ENCODE peak calls at places on chromosomes 5 and 9, in seven cellular contexts. S is CD4-positive, alpha-beta memory T cell; D is endothelial cell of umbilical vein; Z is NB4; O is uterus; T is adipocyte; E is skeletal muscle cell. C is an unnamed sample.

GRCh38 chr5:149409268-149409948 is 30.3 kb upstream of the IL17B start:
- DNase-seq in S (no peak), D (no peak), Z (peak), O (peak), T (peak), E (no peak), C (no peak)

GRCh38 chr5:125595095-125595494 is 828.1 kb upstream of the GRAMD2B start:
- DNase-seq in S (no peak), D (no peak), Z (no peak), O (peak), T (peak), E (peak), C (no peak)

GRCh38 chr9:110900451-110900850 is 137.8 kb downstream of the LPAR1 start:
- DNase-seq in S (no peak), D (peak), Z (no peak), O (no peak), T (peak), E (no peak), C (no peak)

GRCh38 chr9:109440797-109441287 is 57.3 kb downstream of the PTPN3 start:
- DNase-seq in S (peak), D (peak), Z (peak), O (no peak), T (peak), E (peak), C (peak)

GRCh38 chr9:109574061-109574882 is 76.2 kb upstream of the PTPN3 start:
- DNase-seq in S (no peak), D (peak), Z (peak), O (no peak), T (peak), E (peak), C (peak)

GRCh38 chr5:56534102-56534501 is 281.2 kb upstream of the MAP3K1 start:
- DNase-seq in S (no peak), D (no peak), Z (no peak), O (no peak), T (no peak), E (no peak), C (no peak)

GRCh38 chr5:37519304-37519703 is 140.2 kb downstream of the WDR70 start:
- DNase-seq in S (no peak), D (no peak), Z (no peak), O (no peak), T (no peak), E (no peak), C (no peak)

GRCh38 chr5:11504794-11505193 is 399.5 kb downstream of the CTNND2 start:
- DNase-seq in S (no peak), D (no peak), Z (peak), O (no peak), T (peak), E (peak), C (no peak)

GRCh38 chr5:147055850-147056523 is 177.4 kb upstream of the PPP2R2B start:
- DNase-seq in S (no peak), D (no peak), Z (no peak), O (no peak), T (no peak), E (no peak), C (no peak)

GRCh38 chr5:120684213-120684612 is 220.1 kb downstream of the PRR16 start:
- DNase-seq in S (no peak), D (no peak), Z (peak), O (no peak), T (peak), E (no peak), C (no peak)

GRCh38 chr5:51347704-51348103 is 35.5 kb upstream of the ISL1 start:
- DNase-seq in S (no peak), D (no peak), Z (no peak), O (no peak), T (no peak), E (no peak), C (no peak)

GRCh38 chr5:5494489-5495402 is 72.3 kb downstream of the ICE1 start:
- DNase-seq in S (peak), D (peak), Z (peak), O (peak), T (peak), E (no peak), C (no peak)

GRCh38 chr9:133491656-133491925 is 12.7 kb upstream of the SLC2A6 start:
- DNase-seq in S (no peak), D (no peak), Z (no peak), O (no peak), T (no peak), E (no peak), C (no peak)

GRCh38 chr5:91486638-91487037 is 103.5 kb upstream of the ARRDC3 start:
- DNase-seq in S (no peak), D (no peak), Z (no peak), O (no peak), T (peak), E (peak), C (no peak)

GRCh38 chr9:117214416-117214815 is 200.4 kb downstream of the ASTN2 start:
- DNase-seq in S (no peak), D (no peak), Z (no peak), O (no peak), T (no peak), E (no peak), C (no peak)

GRCh38 chr9:136625101-136626065 is 37.3 kb upstream of the EGFL7 start:
- DNase-seq in S (peak), D (peak), Z (peak), O (peak), T (peak), E (no peak), C (no peak)

DNA sequence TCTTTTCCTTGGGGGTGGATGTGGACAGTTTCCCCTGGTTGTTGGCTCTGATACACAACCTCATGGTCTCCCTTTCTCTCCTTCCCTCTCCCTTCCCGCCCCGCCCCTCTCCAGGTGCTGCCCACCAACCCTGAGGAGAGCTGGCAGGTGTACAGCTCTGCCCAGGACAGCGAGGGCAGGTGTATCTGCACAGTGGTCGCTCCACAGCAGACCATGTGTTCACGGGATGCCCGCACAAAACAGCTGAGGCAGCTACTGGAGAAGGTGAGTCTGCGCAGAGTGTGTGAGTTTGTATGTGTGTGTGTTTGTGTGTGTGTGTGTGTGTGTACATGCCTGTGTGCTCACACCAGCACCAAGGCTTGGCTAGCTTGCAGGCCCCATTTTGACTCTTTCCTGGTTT is 2.6 kb downstream of the OLFM1 start:
- DNase-seq in S (no peak), D (no peak), Z (no peak), O (no peak), T (no peak), E (no peak), C (no peak)
- H3K4me3 ChIP-seq in S (no peak), D (no peak), Z (no peak), O (no peak), T (no peak), E (no peak), C (no peak)

GRCh38 chr9:35406183-35406959 is 83.5 kb upstream of the RUSC2 start:
- DNase-seq in S (no peak), D (no peak), Z (no peak), O (peak), T (peak), E (no peak), C (no peak)
- H3K4me3 ChIP-seq in S (no peak), D (no peak), Z (no peak), O (no peak), T (no peak), E (no peak), C (no peak)

GRCh38 chr9:131287366-131287765 is 2.2 kb upstream of the PLPP7 start:
- DNase-seq in S (no peak), D (no peak), Z (no peak), O (no peak), T (no peak), E (no peak), C (no peak)

GRCh38 chr9:131289301-131290038 is at the start of gene PLPP7:
- DNase-seq in S (no peak), D (peak), Z (no peak), O (peak), T (peak), E (peak), C (no peak)

GRCh38 chr9:131290767-131291370 is 1.3 kb downstream of the PLPP7 start:
- DNase-seq in S (no peak), D (no peak), Z (no peak), O (no peak), T (no peak), E (no peak), C (no peak)

GRCh38 chr9:131290039-131290766 is 680 bp downstream of the PLPP7 start:
- DNase-seq in S (no peak), D (no peak), Z (no peak), O (no peak), T (no peak), E (no peak), C (no peak)

GRCh38 chr9:131288217-131288616 is 1.3 kb upstream of the PLPP7 start:
- DNase-seq in S (no peak), D (no peak), Z (peak), O (no peak), T (no peak), E (no peak), C (no peak)
- H3K4me3 ChIP-seq in S (no peak), D (no peak), Z (no peak), O (no peak), T (no peak), E (no peak), C (no peak)

GRCh38 chr5:77586101-77586500 is 52.4 kb downstream of the OTP start:
- DNase-seq in S (no peak), D (no peak), Z (no peak), O (no peak), T (no peak), E (no peak), C (no peak)

GRCh38 chr5:77588175-77588574 is 50.3 kb downstream of the OTP start:
- DNase-seq in S (no peak), D (no peak), Z (no peak), O (no peak), T (no peak), E (no peak), C (no peak)

GRCh38 chr5:77590347-77590746 is 48.2 kb downstream of the OTP start:
- DNase-seq in S (no peak), D (no peak), Z (peak), O (no peak), T (no peak), E (no peak), C (no peak)
- H3K4me3 ChIP-seq in S (no peak), D (no peak), Z (no peak), O (no peak), T (no peak), E (no peak), C (no peak)

DNA sequence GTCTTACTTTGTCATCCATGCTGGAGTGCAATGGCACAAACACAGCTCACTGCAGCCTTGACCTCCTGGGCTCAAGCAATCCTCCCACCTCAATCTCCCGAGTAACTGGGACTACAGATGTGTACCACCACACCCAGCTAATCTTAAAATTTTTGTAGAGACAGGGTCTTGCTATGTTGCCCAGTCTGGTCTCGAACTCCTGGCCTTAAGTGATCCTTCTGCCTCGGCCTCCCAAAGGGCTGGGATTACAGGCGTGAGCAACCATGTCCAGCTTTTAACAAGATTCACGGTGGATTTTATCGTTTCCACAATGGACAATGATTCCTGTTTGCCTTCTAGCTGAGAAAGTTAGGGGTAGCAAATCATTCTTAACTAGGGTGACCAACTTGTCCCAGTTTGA is 165.9 kb downstream of the ZNF608 start:
- DNase-seq in S (no peak), D (no peak), Z (no peak), O (no peak), T (no peak), E (no peak), C (no peak)
- H3K4me3 ChIP-seq in S (no peak), D (no peak), Z (no peak), O (no peak), T (no peak), E (no peak), C (no peak)

GRCh38 chr5:141692533-141692888 is 10.5 kb upstream of the ARAP3 start:
- DNase-seq in S (no peak), D (no peak), Z (no peak), O (no peak), T (no peak), E (no peak), C (no peak)
- H3K4me3 ChIP-seq in S (peak), D (peak), Z (no peak), O (no peak), T (peak), E (peak), C (peak)

GRCh38 chr5:132822650-132823480 is 7.6 kb downstream of the SHROOM1 start:
- DNase-seq in S (no peak), D (no peak), Z (no peak), O (peak), T (no peak), E (no peak), C (no peak)
- H3K4me3 ChIP-seq in S (no peak), D (no peak), Z (no peak), O (no peak), T (peak), E (peak), C (no peak)

C was measured in Jurkat, Clone E6-1.